ENCODE peak calls at places on chromosomes 3 and 15, in four cellular contexts. One of them, this sample, is unnamed.

GRCh38 chr3:126390751-126391150 is 4.0 kb upstream of the CFAP100 start:
- DNase-seq in HL-60: no peak
- DNase-seq in GM12878: no peak
- DNase-seq in K562: no peak
- DNase-seq in this sample: no peak

GRCh38 chr3:191499307-191500125 is 38.6 kb downstream of the PYDC2 start:
- DNase-seq in GM12878: no peak
- DNase-seq in K562: no peak
- DNase-seq in HL-60: no peak
- DNase-seq in this sample: no peak

GRCh38 chr3:152968388-152969024 is 133.6 kb downstream of the P2RY1 start:
- DNase-seq in HL-60: no peak
- DNase-seq in GM12878: no peak
- DNase-seq in K562: peak; percentile 8
- DNase-seq in this sample: no peak

GRCh38 chr15:90871097-90871715 is 2.8 kb downstream of the FURIN start:
- DNase-seq in GM12878: no peak
- DNase-seq in HL-60: peak; percentile 22
- DNase-seq in K562: peak; percentile 68
- DNase-seq in this sample: no peak

GRCh38 chr3:72791132-72791531 is 57.1 kb downstream of the SHQ1 start:
- DNase-seq in K562: no peak
- DNase-seq in HL-60: no peak
- DNase-seq in GM12878: no peak
- DNase-seq in this sample: no peak

GRCh38 chr3:125431391-125431790 is 56.3 kb upstream of the ZNF148 start:
- DNase-seq in HL-60: no peak
- DNase-seq in K562: no peak
- DNase-seq in GM12878: no peak
- DNase-seq in this sample: no peak

GRCh38 chr3:77081240-77081661 is 41.4 kb downstream of the ROBO2 start:
- DNase-seq in GM12878: no peak
- DNase-seq in K562: no peak
- DNase-seq in HL-60: no peak
- DNase-seq in this sample: no peak

GRCh38 chr3:115912372-115912771 is 289.1 kb downstream of the GAP43 start:
- DNase-seq in K562: no peak
- DNase-seq in HL-60: no peak
- DNase-seq in GM12878: no peak
- DNase-seq in this sample: no peak

GRCh38 chr3:128489860-128490649 is 2.9 kb downstream of the GATA2 start:
- DNase-seq in GM12878: no peak
- DNase-seq in HL-60: no peak
- DNase-seq in K562: no peak
- DNase-seq in this sample: no peak

GRCh38 chr3:43194069-43194468 is 88.2 kb upstream of the POMGNT2 start:
- DNase-seq in HL-60: no peak
- DNase-seq in K562: no peak
- DNase-seq in GM12878: no peak
- DNase-seq in this sample: no peak

GRCh38 chr3:47250309-47251060 is 32.1 kb downstream of the KIF9 start:
- DNase-seq in GM12878: no peak
- DNase-seq in K562: peak; percentile 72
- DNase-seq in HL-60: peak; percentile 54
- DNase-seq in this sample: no peak

GRCh38 chr3:24344784-24345439 is 149.7 kb downstream of the THRB start:
- DNase-seq in K562: no peak
- DNase-seq in HL-60: no peak
- DNase-seq in GM12878: no peak
- DNase-seq in this sample: no peak

GRCh38 chr3:155313303-155313702 is 19.8 kb upstream of the STRIT1 start:
- DNase-seq in HL-60: no peak
- DNase-seq in GM12878: no peak
- DNase-seq in K562: no peak
- DNase-seq in this sample: no peak

GRCh38 chr3:160919942-160920341 is 163.9 kb downstream of the PPM1L start:
- DNase-seq in HL-60: no peak
- DNase-seq in GM12878: no peak
- DNase-seq in K562: no peak
- DNase-seq in this sample: no peak

GRCh38 chr3:58408906-58409305 is 24.7 kb downstream of the PDHB start:
- DNase-seq in GM12878: no peak
- DNase-seq in K562: no peak
- DNase-seq in HL-60: no peak
- DNase-seq in this sample: no peak

GRCh38 chr15:52417501-52417900 is 111.2 kb downstream of the MYO5A start:
- DNase-seq in HL-60: no peak
- DNase-seq in K562: no peak
- DNase-seq in GM12878: no peak
- DNase-seq in this sample: no peak

GRCh38 chr3:46276497-46277099 is 34.3 kb downstream of the CCR3 start:
- DNase-seq in K562: peak; percentile 50
- DNase-seq in HL-60: peak; percentile 80
- DNase-seq in GM12878: no peak
- DNase-seq in this sample: no peak

GRCh38 chr3:155744626-155745324 is at the start of gene PLCH1:
- DNase-seq in HL-60: peak; percentile 77
- DNase-seq in GM12878: no peak
- DNase-seq in K562: peak; percentile 64
- DNase-seq in this sample: peak; percentile 42

GRCh38 chr15:99436472-99437314 is 129.1 kb upstream of the MEF2A start:
- DNase-seq in GM12878: no peak
- DNase-seq in K562: no peak
- DNase-seq in HL-60: no peak
- DNase-seq in this sample: no peak

GRCh38 chr3:134685881-134686802 is 35.3 kb upstream of the KY start:
- DNase-seq in GM12878: no peak
- DNase-seq in K562: no peak
- DNase-seq in HL-60: no peak
- DNase-seq in this sample: no peak

GRCh38 chr3:134066539-134067310 is 37.0 kb upstream of the SLCO2A1 start:
- DNase-seq in GM12878: no peak
- DNase-seq in K562: no peak
- DNase-seq in HL-60: no peak
- DNase-seq in this sample: no peak

GRCh38 chr3:73674280-73674679 is 49.5 kb upstream of the PDZRN3 start:
- DNase-seq in HL-60: no peak
- DNase-seq in K562: no peak
- DNase-seq in GM12878: no peak
- DNase-seq in this sample: no peak

GRCh38 chr15:90209591-90209990 is 8.5 kb downstream of the SEMA4B start:
- DNase-seq in HL-60: no peak
- DNase-seq in K562: no peak
- DNase-seq in GM12878: peak; percentile 57
- DNase-seq in this sample: no peak

GRCh38 chr15:57769266-57769665 is 62.8 kb downstream of the POLR2M start:
- DNase-seq in HL-60: no peak
- DNase-seq in GM12878: no peak
- DNase-seq in K562: no peak
- DNase-seq in this sample: no peak

GRCh38 chr3:14422016-14422963 is 19.9 kb downstream of the SLC6A6 start:
- DNase-seq in GM12878: no peak
- DNase-seq in K562: no peak
- DNase-seq in HL-60: no peak
- DNase-seq in this sample: no peak

GRCh38 chr15:39792954-39793353 is 10.3 kb upstream of the FSIP1 start:
- DNase-seq in K562: no peak
- DNase-seq in HL-60: no peak
- DNase-seq in GM12878: no peak
- DNase-seq in this sample: no peak

GRCh38 chr3:54518011-54518675 is 395.8 kb downstream of the CACNA2D3 start:
- DNase-seq in GM12878: no peak
- DNase-seq in HL-60: no peak
- DNase-seq in K562: no peak
- DNase-seq in this sample: no peak

GRCh38 chr3:190585771-190586630 is 72.1 kb downstream of the IL1RAP start:
- DNase-seq in HL-60: peak; percentile 47
- DNase-seq in K562: no peak
- DNase-seq in GM12878: no peak
- DNase-seq in this sample: no peak

GRCh38 chr3:146542179-146542578 is 2.2 kb downstream of the PLSCR1 start:
- DNase-seq in K562: no peak
- DNase-seq in GM12878: no peak
- DNase-seq in HL-60: peak; percentile 49
- DNase-seq in this sample: no peak

GRCh38 chr3:139830817-139831216 is 104.2 kb upstream of the CLSTN2 start:
- DNase-seq in K562: no peak
- DNase-seq in GM12878: no peak
- DNase-seq in HL-60: no peak
- DNase-seq in this sample: no peak

GRCh38 chr15:83854314-83854713 is 200.4 kb downstream of the ADAMTSL3 start:
- DNase-seq in GM12878: no peak
- DNase-seq in K562: no peak
- DNase-seq in HL-60: no peak
- DNase-seq in this sample: no peak

GRCh38 chr3:86774082-86774691 is 216.8 kb downstream of the VGLL3 start:
- DNase-seq in K562: no peak
- DNase-seq in GM12878: no peak
- DNase-seq in HL-60: no peak
- DNase-seq in this sample: no peak

GRCh38 chr3:66475386-66476020 is 25.3 kb downstream of the LRIG1 start:
- DNase-seq in K562: no peak
- DNase-seq in HL-60: no peak
- DNase-seq in GM12878: no peak
- DNase-seq in this sample: no peak
- TF ChIP-seq SPI1 in K562: no peak
- TF ChIP-seq SPI1 in HL-60: no peak
- TF ChIP-seq SPI1 in GM12878: no peak
- TF ChIP-seq SPI1 in this sample: no peak

GRCh38 chr3:171790574-171790897 is 19.7 kb downstream of the PLD1 start:
- DNase-seq in HL-60: no peak
- DNase-seq in GM12878: no peak
- DNase-seq in K562: no peak
- DNase-seq in this sample: no peak

GRCh38 chr3:171792549-171792948 is 17.7 kb downstream of the PLD1 start:
- DNase-seq in K562: no peak
- DNase-seq in HL-60: no peak
- DNase-seq in GM12878: no peak
- DNase-seq in this sample: no peak

GRCh38 chr3:171791695-171792082 is 18.6 kb downstream of the PLD1 start:
- DNase-seq in HL-60: no peak
- DNase-seq in K562: no peak
- DNase-seq in GM12878: no peak
- DNase-seq in this sample: no peak

GRCh38 chr3:171789759-171790505 is 20.4 kb downstream of the PLD1 start:
- DNase-seq in HL-60: no peak
- DNase-seq in K562: no peak
- DNase-seq in GM12878: no peak
- DNase-seq in this sample: no peak

DNA sequence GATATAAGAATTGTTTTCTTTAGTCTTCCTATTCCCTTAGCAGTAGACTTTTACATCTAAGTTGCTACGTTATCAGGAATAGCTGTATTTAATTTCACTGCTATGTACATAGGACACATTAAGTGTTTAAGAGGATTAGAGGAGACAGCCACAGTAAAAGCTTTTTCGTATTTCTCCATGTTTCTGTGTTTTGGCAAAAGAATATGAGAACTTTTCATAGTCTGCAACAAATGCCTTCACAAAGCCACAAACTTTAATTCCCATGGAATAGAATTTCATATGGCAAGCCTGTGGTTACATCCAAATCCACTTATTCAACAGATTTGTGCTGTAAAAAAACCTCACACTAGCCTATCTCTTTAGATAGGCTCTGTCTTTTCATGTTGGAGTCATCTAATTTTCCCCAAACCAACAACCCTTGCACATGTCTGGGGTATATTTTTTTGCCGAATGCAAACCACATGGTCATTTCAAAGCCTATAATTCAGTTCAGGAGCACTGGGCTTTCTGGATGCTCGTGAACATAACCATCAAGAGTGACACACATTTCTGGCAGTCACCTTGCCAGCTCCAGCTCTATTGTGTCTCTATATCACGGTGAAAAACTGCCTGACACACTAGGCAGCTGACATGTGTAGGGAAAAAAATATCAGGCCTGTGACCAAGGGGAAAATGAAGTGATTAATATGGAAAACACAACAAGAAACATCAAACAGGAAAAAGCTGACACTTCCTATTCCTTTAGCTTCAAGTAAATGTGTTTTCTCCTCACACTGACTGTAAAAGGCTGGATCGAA is 19.2 kb downstream of the PLD1 start:
- DNase-seq in K562: no peak
- DNase-seq in HL-60: no peak
- DNase-seq in GM12878: no peak
- DNase-seq in this sample: no peak
- TF ChIP-seq SPI1 in K562: no peak
- TF ChIP-seq SPI1 in HL-60: no peak
- TF ChIP-seq SPI1 in GM12878: no peak
- TF ChIP-seq SPI1 in this sample: no peak

GRCh38 chr15:77992356-77993222 is 84.9 kb downstream of the TBC1D2B start:
- DNase-seq in GM12878: peak; percentile 74
- DNase-seq in K562: no peak
- DNase-seq in HL-60: no peak
- DNase-seq in this sample: no peak
- TF ChIP-seq SPI1 in GM12878: no peak
- TF ChIP-seq SPI1 in K562: no peak
- TF ChIP-seq SPI1 in HL-60: no peak
- TF ChIP-seq SPI1 in this sample: no peak

GRCh38 chr3:172140499-172141391 is 101.4 kb downstream of the FNDC3B start:
- DNase-seq in K562: no peak
- DNase-seq in GM12878: no peak
- DNase-seq in HL-60: peak; percentile 56
- DNase-seq in this sample: no peak
- TF ChIP-seq SPI1 in K562: no peak
- TF ChIP-seq SPI1 in GM12878: no peak
- TF ChIP-seq SPI1 in HL-60: no peak
- TF ChIP-seq SPI1 in this sample: no peak

DNA sequence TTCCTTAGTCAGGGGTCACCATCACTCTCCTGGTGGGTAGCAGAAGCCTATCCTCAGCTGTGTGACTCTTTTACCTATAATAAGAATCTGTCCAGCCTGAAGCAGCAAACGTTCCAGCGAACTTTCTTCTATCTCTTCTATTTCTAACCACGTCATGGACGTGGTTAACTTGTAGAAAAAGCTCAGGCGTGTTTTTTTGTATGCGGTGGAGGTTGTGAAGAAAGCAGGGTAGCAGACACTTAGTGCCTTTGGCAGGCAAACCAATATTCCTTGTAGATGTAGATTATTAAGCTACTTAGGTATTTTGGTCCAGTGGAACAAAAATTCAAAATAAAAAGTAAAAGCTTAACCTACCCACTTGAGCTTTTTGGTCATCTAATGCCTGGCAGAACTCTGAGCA is 31.8 kb upstream of the GPR171 start:
- DNase-seq in HL-60: no peak
- DNase-seq in K562: no peak
- DNase-seq in GM12878: no peak
- DNase-seq in this sample: no peak
- TF ChIP-seq SPI1 in HL-60: no peak
- TF ChIP-seq SPI1 in K562: no peak
- TF ChIP-seq SPI1 in GM12878: no peak
- TF ChIP-seq SPI1 in this sample: no peak

DNA sequence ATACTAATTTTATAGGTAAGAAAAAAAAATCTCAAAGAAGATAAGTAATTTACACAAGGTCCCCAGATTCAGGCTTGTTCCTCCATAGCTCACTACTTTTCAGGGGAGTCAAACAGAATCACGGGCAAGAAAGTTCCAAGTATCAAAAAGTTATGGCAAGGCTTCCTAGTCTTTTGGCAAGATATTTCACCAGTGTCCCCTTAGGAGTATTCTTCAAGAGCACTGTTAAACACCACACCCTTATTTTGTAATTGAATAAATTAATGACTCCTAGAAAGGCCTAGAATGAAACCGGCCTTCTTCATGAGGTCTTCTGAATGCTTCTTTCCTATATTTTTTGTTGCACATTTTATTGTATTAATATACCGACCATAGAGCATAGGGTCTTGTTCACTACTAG is 109.7 kb downstream of the MYLK start:
- DNase-seq in GM12878: no peak
- DNase-seq in K562: no peak
- DNase-seq in HL-60: no peak
- DNase-seq in this sample: no peak
- TF ChIP-seq SPI1 in GM12878: no peak
- TF ChIP-seq SPI1 in K562: no peak
- TF ChIP-seq SPI1 in HL-60: no peak
- TF ChIP-seq SPI1 in this sample: no peak